ENCODE peak calls at places on chromosome 19, in seven cellular contexts. L is astrocyte of the spinal cord; M is OCI-LY7; O is GM18507; Y is skeletal muscle cell; X is activated CD8-positive, alpha-beta T cell treated with anti-CD3 and anti-CD28 coated beads, Interleukin-2, amount 10 ng/mL, durations not matched to agents 7 days and 5 days; P is activated T-helper 2 cell treated with anti-CD3 and anti-CD28 coated beads, Interferon-gamma antibody, Interleukin-2, Interleukin-4, amounts not matched to agents 10 μg/mL and 5 μg/mL and 100 μg/mL, durations not matched to agents 14 hours and 24 hours and 36 hours. C is an unnamed sample.

GRCh38 chr19:51098366-51099069 is 9.7 kb downstream of the CTU1 start:
- DNase-seq in O (no peak), X (peak; percentile 62), L (no peak), P (no peak), M (no peak), Y (no peak), C (no peak)

GRCh38 chr19:45475537-45476348 is 7.9 kb downstream of the FOSB start:
- DNase-seq in O (no peak), P (no peak), L (peak; percentile 61), M (no peak), X (no peak), Y (no peak), C (no peak)

GRCh38 chr19:19434483-19435045 is 29.1 kb downstream of the GATAD2A start:
- DNase-seq in O (no peak), L (no peak), Y (no peak), P (no peak), M (no peak), X (no peak), C (no peak)

GRCh38 chr19:51511353-51511752 is 9.8 kb upstream of the SIGLEC12 start:
- DNase-seq in L (no peak), P (no peak), O (no peak), Y (no peak), X (no peak), M (peak; percentile 26), C (no peak)

GRCh38 chr19:17347877-17348276 is 10.5 kb downstream of the GTPBP3 start:
- DNase-seq in Y (no peak), O (no peak), P (no peak), X (no peak), M (no peak), L (no peak), C (no peak)

GRCh38 chr19:13401388-13401787 is 104.9 kb downstream of the CACNA1A start:
- DNase-seq in O (no peak), X (no peak), L (peak; percentile 33), M (peak; percentile 27), P (no peak), Y (no peak), C (peak; percentile 26)

GRCh38 chr19:7294571-7295212 is 478 bp upstream of the INSR start:
- DNase-seq in X (peak; percentile 21), L (peak; percentile 14), Y (peak; percentile 1), M (peak; percentile 81), O (no peak), P (no peak), C (peak; percentile 83)

GRCh38 chr19:41998246-41999020 is 4.4 kb upstream of the ATP1A3 start:
- DNase-seq in X (peak; percentile 48), M (peak; percentile 74), L (no peak), O (no peak), P (peak; percentile 33), Y (no peak), C (peak; percentile 18)

GRCh38 chr19:19297759-19298158 is 22.6 kb downstream of the SUGP1 start:
- DNase-seq in L (no peak), P (no peak), X (no peak), O (no peak), M (no peak), Y (no peak), C (no peak)

GRCh38 chr19:1057185-1057857 is 9.6 kb upstream of the ARHGAP45 start:
- DNase-seq in O (no peak), P (no peak), X (no peak), M (peak; percentile 70), L (peak; percentile 76), Y (peak; percentile 39), C (peak; percentile 36)

GRCh38 chr19:8460516-8461298 is 15.9 kb downstream of the HNRNPM start:
- DNase-seq in Y (no peak), L (no peak), X (no peak), O (no peak), M (no peak), P (no peak), C (no peak)

GRCh38 chr19:14091086-14091884 is 734 bp upstream of the SAMD1 start:
- DNase-seq in M (peak; percentile 83), P (peak; percentile 58), X (peak; percentile 65), L (peak; percentile 60), O (peak; percentile 72), Y (no peak), C (peak; percentile 75)

GRCh38 chr19:7340959-7341837 is 7.5 kb upstream of the ARHGEF18 start:
- DNase-seq in X (peak; percentile 88), L (peak; percentile 70), M (peak; percentile 94), P (peak; percentile 73), Y (no peak), O (no peak), C (peak; percentile 93)

GRCh38 chr19:17703823-17704463 is 15.3 kb upstream of the MAP1S start:
- DNase-seq in M (peak; percentile 75), Y (no peak), O (no peak), L (no peak), X (peak; percentile 74), P (peak; percentile 50), C (peak; percentile 23)

GRCh38 chr19:38023245-38023644 is 116.2 kb downstream of the SIPA1L3 start:
- DNase-seq in M (no peak), Y (no peak), P (no peak), X (no peak), L (peak; percentile 46), O (no peak), C (peak; percentile 52)

GRCh38 chr19:57293719-57294118 is 13.4 kb downstream of the ZNF460 start:
- DNase-seq in L (no peak), X (no peak), O (no peak), Y (no peak), P (no peak), M (no peak), C (no peak)

GRCh38 chr19:3142292-3142670 is 6.4 kb downstream of the GNA15 start:
- DNase-seq in X (no peak), L (peak; percentile 73), O (no peak), P (no peak), M (no peak), Y (peak; percentile 51), C (peak; percentile 96)

GRCh38 chr19:44111910-44112463 is 1.2 kb upstream of the ZNF225 start:
- DNase-seq in X (no peak), M (no peak), Y (peak; percentile 58), O (no peak), L (peak; percentile 80), P (no peak), C (peak; percentile 97)

GRCh38 chr19:31338069-31338767 is 11.0 kb downstream of the TSHZ3 start:
- DNase-seq in M (peak; percentile 55), O (no peak), L (peak; percentile 73), P (no peak), Y (peak; percentile 66), X (peak; percentile 40), C (peak; percentile 48)

GRCh38 chr19:8174706-8175105 is 25.3 kb upstream of the FBN3 start:
- DNase-seq in L (no peak), Y (no peak), O (no peak), X (no peak), M (no peak), P (no peak), C (no peak)

GRCh38 chr19:35136977-35137702 is 1.5 kb upstream of the FXYD1 start:
- DNase-seq in M (no peak), Y (no peak), O (no peak), L (no peak), X (no peak), P (no peak), C (peak; percentile 45)